ENCODE peak calls at places on chromosomes 2 and 18, in ten cellular contexts. K, H, Y, O, L, N, Z, J, C and Q are unnamed samples.

GRCh38 chr2:140502951-140503630 is 1627.7 kb downstream of the LRP1B start:
- DNase-seq in K (no peak), H (no peak), Y (no peak), O (no peak), L (no peak), N (no peak), Z (no peak), J (peak), C (no peak), Q (no peak)

GRCh38 chr2:20444993-20445910 is 1.6 kb upstream of the RHOB start:
- DNase-seq in K (peak), H (no peak), Y (no peak), O (no peak), L (no peak), N (no peak), Z (no peak), J (no peak), C (no peak), Q (no peak)

GRCh38 chr2:175854149-175854548 is 147.9 kb downstream of the LNPK start:
- DNase-seq in K (no peak), H (no peak), Y (no peak), O (no peak), L (no peak), N (peak), Z (no peak), J (no peak), C (no peak), Q (no peak)

GRCh38 chr2:239395524-239395923 is 5.3 kb downstream of the HDAC4 start:
- DNase-seq in K (peak), H (no peak), Y (no peak), O (no peak), L (no peak), N (no peak), Z (no peak), J (no peak), C (no peak), Q (no peak)

GRCh38 chr18:13451661-13452447 is 233.3 kb downstream of the LDLRAD4 start:
- DNase-seq in K (no peak), H (no peak), Y (no peak), O (no peak), L (no peak), N (no peak), Z (no peak), J (no peak), C (no peak), Q (no peak)

GRCh38 chr2:50196775-50197482 is 835.0 kb downstream of the NRXN1 start:
- DNase-seq in K (no peak), H (no peak), Y (no peak), O (no peak), L (no peak), N (no peak), Z (no peak), J (no peak), C (no peak), Q (no peak)

GRCh38 chr2:19617251-19617650 is 258.8 kb upstream of the OSR1 start:
- DNase-seq in K (no peak), H (peak), Y (no peak), O (no peak), L (no peak), N (no peak), Z (no peak), J (no peak), C (no peak), Q (no peak)

GRCh38 chr2:94986392-94986963 is 39.0 kb upstream of the MAL start:
- DNase-seq in K (no peak), H (peak), Y (peak), O (no peak), L (no peak), N (peak), Z (peak), J (peak), C (peak), Q (peak)

GRCh38 chr2:38554973-38555595 is 47.6 kb downstream of the HNRNPLL start:
- DNase-seq in K (no peak), H (no peak), Y (no peak), O (no peak), L (no peak), N (no peak), Z (peak), J (peak), C (no peak), Q (no peak)

GRCh38 chr18:45777393-45777792 is 48.1 kb upstream of the SIGLEC15 start:
- DNase-seq in K (no peak), H (no peak), Y (no peak), O (no peak), L (no peak), N (no peak), Z (peak), J (no peak), C (no peak), Q (no peak)